ENCODE peak calls at places on chromosome 18, in four cellular contexts. C, H, M and E are unnamed samples.

GRCh38 chr18:8508320-8508719 is 100.9 kb upstream of the RAB12 start:
- DNase-seq in C (no peak), H (no peak), M (no peak), E (no peak)

GRCh38 chr18:62182220-62182619 is 4.6 kb downstream of the PIGN start:
- DNase-seq in C (no peak), H (no peak), M (no peak), E (no peak)

GRCh38 chr18:76801567-76802505 is 20.5 kb upstream of the ZNF236 start:
- DNase-seq in C (no peak), H (peak; percentile 61), M (no peak), E (peak; percentile 61)

GRCh38 chr18:74519320-74520095 is 14.8 kb upstream of the CNDP1 start:
- DNase-seq in C (no peak), H (no peak), M (no peak), E (no peak)

GRCh38 chr18:37564796-37565137 is 831 bp downstream of the CELF4 start:
- DNase-seq in C (no peak), M (peak; percentile 16), H (peak; percentile 42), E (peak; percentile 67)

GRCh38 chr18:65522907-65523306 is 227.9 kb upstream of the CDH7 start:
- DNase-seq in M (no peak), H (no peak), C (no peak), E (no peak)

GRCh38 chr18:35524236-35524635 is 26.5 kb upstream of the INO80C start:
- DNase-seq in M (peak; percentile 83), H (no peak), C (no peak), E (peak; percentile 33)

GRCh38 chr18:22536558-22536957 is 118.8 kb upstream of the CTAGE1 start:
- DNase-seq in C (no peak), M (no peak), H (no peak), E (no peak)